ENCODE peak calls at places on chromosomes 13 and 19, in four cellular contexts. N, C, X and S are unnamed samples.
A peak's percentile ranks its signal among the peaks of the same experiment; 100 is the strongest.

GRCh38 chr19:42068756-42069571 is 1.0 kb downstream of the GRIK5 start:
- DNase-seq in C (no peak), N (no peak), X (no peak), S (no peak)

GRCh38 chr19:38047641-38048040 is 140.6 kb downstream of the SIPA1L3 start:
- DNase-seq in C (no peak), X (no peak), N (no peak), S (no peak)

GRCh38 chr13:80524447-80525215 is 183.7 kb upstream of the SPRY2 start:
- DNase-seq in C (no peak), X (no peak), N (no peak), S (no peak)

GRCh38 chr19:55251296-55252081 is 7.3 kb downstream of the PPP6R1 start:
- DNase-seq in X (no peak), N (no peak), C (no peak), S (no peak)

GRCh38 chr13:26679411-26679810 is 81.2 kb downstream of the GPR12 start:
- DNase-seq in C (no peak), X (no peak), N (no peak), S (no peak)

GRCh38 chr19:12035220-12036172 is at the start of gene ZNF433:
- DNase-seq in N (peak; percentile 97), C (peak; percentile 96), X (peak; percentile 98), S (peak; percentile 95)

GRCh38 chr13:39605677-39606320 is 2.8 kb upstream of the LHFPL6 start:
- DNase-seq in C (no peak), X (no peak), N (no peak), S (no peak)

GRCh38 chr19:38734426-38735256 is 9.6 kb downstream of the CAPN12 start:
- DNase-seq in C (no peak), X (peak; percentile 40), N (no peak), S (peak; percentile 64)

GRCh38 chr19:11418518-11419506 is at the start of gene RGL3:
- DNase-seq in C (no peak), N (peak; percentile 43), X (peak; percentile 83), S (no peak)

GRCh38 chr19:4870025-4870700 is 2.7 kb upstream of the PLIN3 start:
- DNase-seq in X (peak; percentile 87), N (no peak), C (no peak), S (peak; percentile 89)

GRCh38 chr19:32691952-32692726 is 518 bp downstream of the NUDT19 start:
- DNase-seq in C (no peak), N (peak; percentile 51), X (peak; percentile 63), S (no peak)

GRCh38 chr13:52850396-52851152 is 2.1 kb upstream of the PCDH8 start:
- DNase-seq in N (peak; percentile 53), C (peak; percentile 47), X (peak; percentile 91), S (peak; percentile 52)

GRCh38 chr19:35846038-35846668 is 6.2 kb downstream of the NPHS1 start:
- DNase-seq in N (no peak), C (no peak), X (peak; percentile 23), S (no peak)

GRCh38 chr19:35458821-35459391 is 10.8 kb downstream of the FFAR2 start:
- DNase-seq in C (no peak), X (peak; percentile 70), N (no peak), S (no peak)

GRCh38 chr13:25753976-25754375 is 297.8 kb downstream of the SHISA2 start:
- DNase-seq in X (no peak), C (no peak), N (no peak), S (no peak)

GRCh38 chr19:45798995-45799517 is 6.4 kb upstream of the DMWD start:
- DNase-seq in X (peak; percentile 78), C (no peak), N (peak; percentile 48), S (no peak)

DNA sequence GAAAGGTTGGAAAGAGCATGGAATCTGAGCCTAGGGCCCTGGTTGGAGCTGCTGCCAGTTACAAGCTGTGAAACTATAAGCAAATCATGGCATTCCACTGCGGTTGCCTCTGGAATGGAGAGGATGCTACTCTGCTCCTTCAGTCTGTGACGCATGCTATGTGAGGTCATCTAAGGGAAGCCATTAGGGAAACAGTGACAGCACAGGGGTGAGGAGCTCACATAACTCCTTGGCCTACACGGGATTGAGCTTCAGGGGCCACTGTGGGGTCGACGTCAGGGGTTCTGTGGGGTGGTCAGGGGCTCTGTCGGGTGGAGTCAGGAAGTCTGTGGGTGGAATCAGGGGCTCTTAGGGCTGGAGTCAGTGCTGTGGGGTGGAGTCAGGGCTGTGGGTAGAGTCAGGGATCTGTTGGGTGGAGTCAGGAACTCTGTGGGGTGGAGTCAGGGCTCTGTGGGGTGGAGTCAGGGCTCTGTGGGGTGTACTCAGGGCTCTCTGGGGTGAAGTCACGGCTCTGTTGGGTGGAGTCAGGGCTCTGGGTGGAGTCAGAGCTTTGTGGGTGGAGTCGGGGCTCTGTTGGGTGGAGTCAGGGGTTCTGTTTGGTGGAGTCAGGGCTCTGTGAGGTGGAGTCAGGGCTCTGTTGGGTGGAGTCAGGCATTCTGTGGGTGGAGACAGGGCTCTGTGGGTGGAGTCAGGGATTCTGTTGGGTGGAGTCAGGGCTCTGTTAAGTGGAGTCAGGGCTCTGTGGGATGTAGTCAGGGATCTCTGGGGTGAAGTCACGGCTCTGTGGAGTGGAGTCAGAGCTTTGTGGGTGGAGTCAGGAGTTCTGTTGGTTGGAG is 35.8 kb upstream of the MEDAG start:
- DNase-seq in C (peak; percentile 91), N (peak; percentile 96), X (peak; percentile 82), S (no peak)
- H3K4me1 ChIP-seq in C (no peaks in the 10 kb centered on the region), N (peaks cover 66% of the 10 kb centered on the region), X (peaks cover 44% of the 10 kb centered on the region), S (peaks cover 7% of the 10 kb centered on the region)

GRCh38 chr19:510606-511100 is 3.4 kb downstream of the TPGS1 start:
- DNase-seq in C (no peak), X (peak; percentile 95), N (peak; percentile 46), S (no peak)

GRCh38 chr19:511101-511841 is 4.0 kb downstream of the TPGS1 start:
- DNase-seq in C (no peak), X (peak; percentile 74), N (no peak), S (no peak)

GRCh38 chr19:514166-514663 is 6.9 kb downstream of the TPGS1 start:
- DNase-seq in C (no peak), N (no peak), X (no peak), S (no peak)

GRCh38 chr19:513368-514165 is 6.3 kb downstream of the TPGS1 start:
- DNase-seq in X (no peak), N (no peak), C (no peak), S (no peak)

DNA sequence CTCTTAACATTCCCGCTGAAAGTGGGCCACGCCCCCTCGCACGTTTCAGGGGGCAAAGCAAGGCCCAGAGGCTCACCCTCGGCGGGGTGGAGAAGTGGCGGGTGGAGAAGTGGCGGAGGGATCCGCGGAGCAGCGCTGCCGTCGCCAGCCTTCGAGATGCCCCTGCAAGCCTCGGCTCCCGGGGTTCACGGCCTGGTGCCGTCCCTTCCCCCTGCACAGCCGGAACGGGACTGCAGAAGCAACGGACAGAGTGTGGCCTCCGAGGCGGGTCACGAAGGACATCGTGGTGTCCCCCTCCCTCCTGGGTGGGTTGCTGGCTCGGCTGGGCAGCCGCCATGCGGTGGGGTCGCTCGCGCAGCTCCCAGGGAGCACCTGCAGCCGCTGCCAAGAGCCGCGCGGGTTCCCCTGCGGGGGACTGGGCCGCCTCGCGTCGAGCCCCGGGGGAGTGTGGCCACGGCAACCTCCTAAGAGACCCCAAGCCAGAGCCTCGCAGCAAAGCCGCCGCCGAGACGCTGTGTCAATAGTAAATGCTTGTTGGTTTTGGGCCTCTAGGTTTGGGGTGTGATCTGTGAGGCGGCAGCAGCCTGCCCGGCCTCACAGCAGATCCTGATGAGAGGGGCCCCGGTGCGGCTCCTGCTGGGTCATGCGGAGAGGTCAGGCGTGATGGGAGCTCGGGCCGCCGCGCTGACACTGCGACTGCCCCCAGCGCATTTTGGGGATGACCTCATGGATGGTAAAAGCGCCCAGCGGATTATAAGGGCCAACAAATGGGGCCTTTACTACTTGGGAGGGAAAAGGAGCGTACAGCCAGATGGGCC is 5.5 kb downstream of the TPGS1 start:
- DNase-seq in N (no peak), X (no peak), C (no peak), S (no peak)
- H3K4me3 ChIP-seq in N (no peak overlapping the region), X (no peak overlapping the region), C (no peak overlapping the region), S (no peak overlapping the region)

DNA sequence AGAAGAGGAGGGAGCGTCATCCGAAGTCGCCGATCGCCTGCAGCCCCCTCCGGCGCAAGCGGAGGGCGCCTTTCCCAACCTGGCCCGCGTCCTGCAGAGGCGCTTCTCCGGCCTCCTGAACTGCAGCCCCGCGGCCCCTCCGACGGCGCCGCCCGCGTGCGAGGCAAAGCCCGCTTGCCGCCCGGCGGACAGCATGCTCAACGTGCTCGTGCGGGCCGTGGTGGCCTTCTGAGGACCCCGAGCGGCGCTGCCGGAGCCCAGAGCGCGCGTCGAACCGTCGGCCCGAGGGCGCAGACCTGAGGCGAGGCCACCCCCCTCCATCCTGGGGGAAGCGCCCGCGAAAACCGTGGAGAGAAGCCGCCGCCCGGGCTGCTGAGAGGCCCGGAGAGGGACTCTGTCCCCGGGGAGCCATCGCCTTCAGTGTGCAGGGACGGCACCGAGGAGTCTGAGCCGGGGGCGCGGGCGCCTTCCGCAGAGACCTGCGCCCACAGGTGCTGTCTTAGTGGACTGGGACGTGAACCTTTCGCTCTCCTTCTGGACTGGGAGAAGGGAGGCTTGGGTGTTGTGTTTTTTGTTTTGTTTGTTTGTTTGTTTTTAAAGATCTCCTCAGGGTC is 3.5 kb downstream of the IER2 start:
- DNase-seq in C (no peak), X (peak; percentile 59), N (no peak), S (no peak)
- TF ChIP-seq CTCF in C (no peak), X (peak; percentile 12), N (no peak), S (peak; percentile 3)

DNA sequence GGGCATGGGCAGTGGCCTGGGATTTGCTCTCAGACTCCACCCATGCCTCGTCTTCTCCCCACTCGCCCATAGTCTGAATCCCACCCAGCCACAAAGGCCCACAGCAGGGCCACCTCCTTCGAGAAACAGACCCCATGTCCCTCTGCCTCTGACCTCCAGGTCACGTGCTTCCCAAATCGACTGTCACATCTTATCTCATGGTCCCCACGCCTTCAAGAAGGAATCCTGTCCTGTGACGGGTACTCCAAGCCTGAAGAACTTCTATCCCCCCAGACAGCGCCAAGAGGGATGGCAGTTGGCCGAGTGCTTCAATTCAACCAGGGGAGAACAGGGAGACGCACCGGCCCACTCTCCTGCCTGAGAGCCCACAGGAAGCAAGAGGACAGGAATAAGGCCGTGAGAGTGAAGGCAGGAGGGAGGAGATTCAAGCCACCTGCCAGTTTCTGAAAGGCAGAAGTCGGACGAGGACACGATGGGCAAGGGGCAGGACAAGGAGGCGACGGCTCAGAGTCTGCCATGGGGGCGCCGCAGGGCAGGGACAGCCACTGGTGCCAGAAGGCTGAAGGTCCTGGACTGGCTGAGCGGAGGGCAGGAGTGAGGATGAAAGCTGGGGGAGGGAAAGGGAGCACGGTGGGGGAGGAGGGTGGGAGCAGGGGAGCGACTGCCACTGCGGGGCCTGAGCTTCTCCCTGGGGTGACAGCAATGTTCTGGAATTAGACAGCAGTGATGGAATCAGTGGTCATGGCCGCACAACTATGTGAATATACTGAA is 16.3 kb downstream of the MLLT1 start:
- DNase-seq in N (no peak), X (no peak), C (no peak), S (no peak)
- H3K4me1 ChIP-seq in N (peaks cover 6% of the 10 kb centered on the region), X (peaks cover 4% of the 10 kb centered on the region), C (no peaks in the 10 kb centered on the region), S (no peaks in the 10 kb centered on the region)

GRCh38 chr13:29439601-29440381 is 155.7 kb downstream of the SLC7A1 start:
- DNase-seq in N (no peak), C (no peak), X (no peak), S (no peak)

GRCh38 chr13:29436291-29436690 is 159.2 kb downstream of the SLC7A1 start:
- DNase-seq in C (no peak), X (no peak), N (no peak), S (no peak)

GRCh38 chr13:29441301-29441700 is 154.2 kb downstream of the SLC7A1 start:
- DNase-seq in C (no peak), N (no peak), X (no peak), S (no peak)

GRCh38 chr13:29436721-29437250 is 158.7 kb downstream of the SLC7A1 start:
- DNase-seq in N (no peak), X (no peak), C (no peak), S (no peak)

DNA sequence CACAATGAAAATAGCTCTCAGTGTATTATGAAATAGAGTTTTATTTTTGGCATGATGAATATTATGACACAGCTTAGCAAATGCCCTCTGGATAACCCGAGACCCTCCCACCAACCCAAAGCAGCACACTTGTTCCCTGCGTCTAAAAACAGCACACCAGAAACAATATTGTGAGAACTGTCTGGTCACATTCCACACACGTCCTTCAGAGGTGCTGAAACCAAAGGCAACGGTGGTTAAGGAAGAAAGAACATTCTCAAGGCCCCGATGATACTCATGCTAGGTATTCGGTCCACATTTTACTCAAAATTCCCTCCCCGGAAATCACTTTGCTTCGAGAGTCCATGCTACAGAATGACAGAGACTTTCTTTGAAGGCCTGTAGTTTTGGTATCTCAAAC is 156.7 kb downstream of the SLC7A1 start:
- DNase-seq in X (no peak), C (no peak), N (no peak), S (no peak)
- H3K4me3 ChIP-seq in X (no peak overlapping the region), C (no peak overlapping the region), N (no peak overlapping the region), S (no peak overlapping the region)